ENCODE peak calls at places on chromosomes 4 and X, in four cellular contexts. Z, W, Y and V are unnamed samples.

GRCh38 chr4:11843927-11844326 is 415.2 kb upstream of the HS3ST1 start:
- DNase-seq in Z (no peak), W (no peak), Y (no peak), V (no peak)

GRCh38 chr4:8281519-8282133 is 12.1 kb downstream of the HTRA3 start:
- DNase-seq in Y (no peak), Z (peak), W (no peak), V (no peak)

GRCh38 chr4:154124539-154125255 is 335.8 kb upstream of the SFRP2 start:
- DNase-seq in Y (peak), Z (peak), W (no peak), V (no peak)

GRCh38 chr4:91113130-91113706 is 986.0 kb downstream of the CCSER1 start:
- DNase-seq in Y (peak), W (peak), Z (peak), V (peak)

GRCh38 chrX:320126-320783 is 1.7 kb upstream of the GTPBP6 start:
- DNase-seq in Y (no peak), Z (no peak), W (peak), V (no peak)

GRCh38 chrX:39762266-39762841 is 335.4 kb downstream of the BCOR start:
- DNase-seq in W (no peak), Y (peak), Z (peak), V (peak)

GRCh38 chr4:47031713-47032404 is 492 bp downstream of the GABRB1 start:
- DNase-seq in W (no peak), Y (no peak), Z (no peak), V (peak)

GRCh38 chrX:97401586-97402101 is 517.9 kb downstream of the RPA4 start:
- DNase-seq in Y (no peak), Z (peak), W (peak), V (no peak)

GRCh38 chrX:134737061-134737460 is 78.8 kb upstream of the PLAC1 start:
- DNase-seq in Y (no peak), Z (no peak), W (no peak), V (no peak)

GRCh38 chr4:42399393-42399792 is 2.1 kb downstream of the SHISA3 start:
- DNase-seq in Z (no peak), Y (no peak), W (no peak), V (no peak)

GRCh38 chrX:74277846-74278245 is 26.1 kb upstream of the ZCCHC13 start:
- DNase-seq in Y (no peak), Z (no peak), W (no peak), V (no peak)

GRCh38 chr4:155809835-155810234 is 51.0 kb downstream of the GUCY1B1 start:
- DNase-seq in Z (peak), Y (peak), W (peak), V (peak)

GRCh38 chr4:102259702-102260101 is 85.6 kb downstream of the SLC39A8 start:
- DNase-seq in Y (no peak), W (no peak), Z (no peak), V (no peak)

GRCh38 chr4:102268355-102268754 is 76.9 kb downstream of the SLC39A8 start:
- DNase-seq in Y (no peak), W (no peak), Z (no peak), V (no peak)

GRCh38 chr4:102259081-102259480 is 86.2 kb downstream of the SLC39A8 start:
- DNase-seq in W (no peak), Z (no peak), Y (no peak), V (no peak)

DNA sequence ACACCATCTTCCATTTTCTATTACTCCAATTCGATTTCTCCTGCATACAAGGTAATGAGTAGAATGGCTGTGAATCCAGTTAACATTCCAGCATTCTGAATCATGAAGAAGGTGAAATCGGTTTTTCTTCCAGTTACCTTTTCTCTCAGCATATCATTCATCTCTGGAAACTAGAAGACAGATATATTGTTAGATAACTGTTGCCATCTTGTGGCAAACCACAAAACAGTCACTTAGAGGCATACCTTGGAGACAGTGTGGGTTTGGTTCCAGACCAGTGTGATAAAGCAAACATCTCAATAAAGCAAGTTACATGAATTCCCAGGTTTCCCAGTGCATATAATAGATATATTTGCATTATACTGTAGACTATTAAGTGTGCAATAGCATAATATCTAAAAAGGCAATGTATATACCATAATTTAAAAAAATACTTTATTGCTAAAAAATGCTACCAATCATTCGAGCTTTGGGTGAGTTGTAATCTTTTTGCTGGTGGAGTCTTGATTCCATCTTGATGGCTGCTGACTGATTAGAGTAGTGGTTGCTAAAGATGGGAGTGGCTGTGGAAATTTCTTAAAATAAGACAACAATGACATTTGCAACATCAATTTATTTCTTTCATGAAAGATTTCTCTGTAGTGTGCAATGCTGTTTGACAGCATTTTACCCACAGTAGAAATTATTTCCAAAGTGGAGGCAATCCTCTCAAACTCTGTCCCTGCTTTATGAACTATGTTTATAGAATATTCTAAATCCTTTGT is 82.1 kb downstream of the SLC39A8 start:
- DNase-seq in Z (peak), Y (peak), W (peak), V (peak)
- TF ChIP-seq CTCF in Z (peak), Y (peak), W (peak), V (peak)

DNA sequence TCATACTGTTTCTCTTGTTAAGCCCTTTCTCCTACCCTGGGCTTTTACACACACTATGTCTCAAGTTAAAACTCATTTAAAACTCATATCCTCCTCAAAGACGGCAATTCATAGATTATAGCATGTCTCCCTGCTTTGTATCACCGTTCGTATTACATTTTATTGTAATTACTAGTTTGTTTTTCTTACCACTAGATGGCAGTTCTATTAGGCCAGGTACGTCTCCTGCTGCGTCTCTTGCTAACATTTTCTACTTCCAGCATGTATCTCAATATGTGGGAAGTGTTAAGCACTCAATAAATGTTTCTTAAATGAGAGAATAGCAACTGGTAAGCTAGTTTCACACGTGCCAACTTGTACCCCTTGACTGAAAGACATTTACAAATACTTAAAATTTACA is 450.3 kb upstream of the PCDH7 start:
- DNase-seq in W (peak), Z (peak), Y (no peak), V (peak)
- TF ChIP-seq CTCF in W (peak), Z (peak), Y (peak), V (peak)

GRCh38 chr4:184003433-184003832 is 98.3 kb downstream of the STOX2 start:
- DNase-seq in Y (no peak), Z (no peak), W (no peak), V (no peak)
- TF ChIP-seq CTCF in Y (no peak), Z (no peak), W (no peak), V (no peak)

GRCh38 chrX:42519666-42520231 is 258.2 kb downstream of the PPP1R2C start:
- DNase-seq in W (no peak), Y (peak), Z (peak), V (peak)
- TF ChIP-seq CTCF in W (peak), Y (peak), Z (peak), V (no peak)

DNA sequence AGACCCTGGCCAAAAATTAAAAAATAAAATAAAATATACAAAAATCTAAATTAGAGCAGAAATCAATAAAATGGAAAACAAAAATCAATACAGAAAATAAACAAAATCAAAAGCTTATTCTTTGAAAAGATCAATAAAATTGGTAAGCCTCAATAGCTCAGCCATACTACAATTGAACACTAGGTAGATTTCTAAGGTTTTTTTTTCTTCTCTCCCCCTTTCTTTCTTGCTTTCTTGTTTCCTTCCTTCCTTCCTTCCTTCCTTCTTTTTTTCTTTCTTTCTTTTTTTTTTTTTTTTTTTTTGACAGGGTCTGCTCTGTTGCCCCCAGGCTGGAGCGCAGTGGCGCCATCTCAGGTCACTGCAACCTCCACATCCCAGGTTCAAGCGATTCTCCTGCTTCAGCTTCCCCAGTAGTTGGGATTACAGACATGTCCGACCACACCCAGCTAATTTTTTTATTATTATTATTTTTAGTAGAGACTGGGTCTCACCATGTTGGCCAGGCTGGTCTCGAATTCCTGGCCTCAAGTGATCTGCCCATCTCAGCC is 23.4 kb upstream of the PPP3CA start:
- DNase-seq in W (no peak), Z (no peak), Y (no peak), V (no peak)
- TF ChIP-seq CTCF in W (no peak), Z (no peak), Y (no peak), V (no peak)

GRCh38 chrX:82945332-82945731 is 562.8 kb upstream of the POU3F4 start:
- DNase-seq in W (no peak), Y (no peak), Z (no peak), V (no peak)
- TF ChIP-seq CTCF in W (no peak), Y (no peak), Z (no peak), V (no peak)

GRCh38 chrX:151488677-151489076 is 74.8 kb upstream of the PASD1 start:
- DNase-seq in Z (no peak), Y (no peak), W (peak), V (no peak)
- TF ChIP-seq CTCF in Z (no peak), Y (peak), W (peak), V (peak)

GRCh38 chr4:25190407-25190806 is 30.2 kb upstream of the SEPSECS start:
- DNase-seq in W (no peak), Y (no peak), Z (no peak), V (peak)
- TF ChIP-seq CTCF in W (peak), Y (no peak), Z (no peak), V (peak)

DNA sequence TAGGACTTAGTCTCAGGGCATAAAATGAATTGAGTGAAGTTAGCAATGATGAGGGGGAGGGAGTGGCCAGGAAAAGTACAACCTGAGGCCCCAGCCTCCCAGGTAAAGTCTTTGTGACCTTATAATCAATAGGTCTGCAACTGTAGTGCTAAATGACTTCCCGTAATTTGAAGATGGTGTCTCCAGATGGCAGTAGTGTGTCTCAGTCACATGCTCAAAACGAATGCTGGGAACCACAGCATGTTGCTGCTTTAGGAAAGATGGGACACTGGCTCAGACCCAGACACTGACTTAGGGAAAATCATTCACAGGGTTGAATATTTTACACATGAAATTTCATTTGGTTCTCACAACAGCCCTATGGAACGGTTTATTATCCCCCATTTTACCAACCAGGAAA is 10.3 kb downstream of the SRPX2 start:
- DNase-seq in Y (no peak), W (peak), Z (peak), V (peak)
- TF ChIP-seq CTCF in Y (peak), W (no peak), Z (peak), V (peak)

GRCh38 chr4:175561691-175562090 is 250.4 kb downstream of the GPM6A start:
- DNase-seq in Z (no peak), W (no peak), Y (no peak), V (no peak)

GRCh38 chr4:175562111-175562510 is 250.0 kb downstream of the GPM6A start:
- DNase-seq in Y (no peak), Z (no peak), W (no peak), V (no peak)

GRCh38 chr4:175562537-175562936 is 249.5 kb downstream of the GPM6A start:
- DNase-seq in W (no peak), Y (no peak), Z (no peak), V (no peak)

DNA sequence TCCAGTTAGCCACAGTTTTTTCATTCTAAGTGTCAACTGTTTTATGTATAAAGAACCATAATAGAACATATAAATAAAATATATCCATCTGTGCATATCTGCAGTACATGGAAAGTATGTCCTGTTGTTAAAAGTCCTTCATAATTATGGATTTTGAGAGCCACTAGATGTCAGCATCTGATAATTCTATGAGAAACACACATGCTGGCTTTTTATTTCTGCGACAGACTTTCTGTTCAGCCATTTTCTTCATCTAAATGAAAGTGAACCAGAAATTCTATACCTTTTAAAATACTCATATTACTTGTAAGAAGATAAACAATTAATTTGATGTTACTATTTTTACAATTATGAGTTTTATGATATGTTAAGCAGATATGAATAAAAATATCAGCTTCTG is 251.4 kb downstream of the GPM6A start:
- DNase-seq in W (peak), Y (peak), Z (peak), V (peak)
- TF ChIP-seq CTCF in W (no peak), Y (peak), Z (peak), V (peak)